ENCODE peak calls at places on chromosomes 5 and 9, in seven cellular contexts. H is NCI-H187; Q is endothelial cell; U is activated CD4-positive, CD25-positive, alpha-beta regulatory T cell; J is GM19239; F is stromal cell of bone marrow; G is GM12892. C is an unnamed sample.

GRCh38 chr9:80049096-80049495 is 477.3 kb downstream of the TLE4 start:
- DNase-seq in Q (no peak), H (no peak), J (no peak), U (no peak), G (no peak), F (no peak), C (no peak)

GRCh38 chr5:36667826-36668225 is 61.4 kb downstream of the SLC1A3 start:
- DNase-seq in H (no peak), Q (no peak), J (no peak), G (no peak), F (no peak), U (no peak), C (no peak)

GRCh38 chr9:86020731-86021130 is 78.6 kb downstream of the GOLM1 start:
- DNase-seq in H (no peak), J (no peak), F (peak; percentile 44), U (no peak), Q (no peak), G (no peak), C (no peak)

GRCh38 chr5:1437452-1437851 is 7.8 kb downstream of the SLC6A3 start:
- DNase-seq in G (no peak), Q (no peak), J (no peak), U (no peak), H (peak; percentile 12), F (peak; percentile 16), C (no peak)

GRCh38 chr5:76104027-76104426 is 20.8 kb downstream of the SV2C start:
- DNase-seq in G (no peak), H (no peak), J (no peak), U (no peak), F (no peak), Q (peak; percentile 78), C (no peak)

GRCh38 chr9:117303643-117304230 is 111.1 kb downstream of the ASTN2 start:
- DNase-seq in U (no peak), Q (no peak), H (no peak), F (no peak), G (no peak), J (no peak), C (no peak)

GRCh38 chr5:57358796-57359592 is 123.6 kb downstream of the ACTBL2 start:
- DNase-seq in F (no peak), J (no peak), G (no peak), Q (no peak), U (no peak), H (no peak), C (no peak)

GRCh38 chr5:143134900-143135299 is 268.6 kb downstream of the NR3C1 start:
- DNase-seq in J (no peak), U (no peak), Q (no peak), G (no peak), F (no peak), H (no peak), C (no peak)

GRCh38 chr9:109109962-109110325 is 9.8 kb downstream of the TMEM245 start:
- DNase-seq in G (no peak), F (no peak), Q (no peak), H (no peak), U (no peak), J (no peak), C (no peak)

GRCh38 chr5:157449011-157449723 is 10.8 kb upstream of the NIPAL4 start:
- DNase-seq in U (no peak), G (no peak), F (no peak), Q (no peak), H (no peak), J (no peak), C (no peak)

GRCh38 chr5:78497573-78498533 is 137.4 kb downstream of the SCAMP1 start:
- DNase-seq in Q (no peak), U (no peak), J (no peak), G (no peak), F (no peak), H (no peak), C (peak; percentile 30)

GRCh38 chr5:54113060-54113459 is 197.3 kb downstream of the ARL15 start:
- DNase-seq in U (no peak), J (no peak), F (no peak), G (no peak), H (no peak), Q (no peak), C (no peak)

GRCh38 chr5:57666582-57666981 is 184.0 kb upstream of the ACTBL2 start:
- DNase-seq in U (no peak), F (no peak), G (no peak), H (no peak), J (no peak), Q (no peak), C (no peak)

GRCh38 chr5:108588323-108588722 is 159.4 kb upstream of the FER start:
- DNase-seq in U (no peak), G (no peak), Q (no peak), F (no peak), H (no peak), J (no peak), C (no peak)

GRCh38 chr9:95650720-95651119 is 133.9 kb upstream of the PTCH1 start:
- DNase-seq in U (no peak), J (no peak), F (no peak), G (no peak), H (no peak), Q (no peak), C (no peak)

GRCh38 chr9:94757158-94757557 is 30.7 kb downstream of the AOPEP start:
- DNase-seq in F (peak; percentile 57), J (no peak), G (no peak), H (no peak), U (no peak), Q (no peak), C (no peak)

GRCh38 chr5:55820488-55820887 is 30.7 kb upstream of the IL31RA start:
- DNase-seq in J (no peak), Q (no peak), H (no peak), F (no peak), U (no peak), G (no peak), C (no peak)

GRCh38 chr9:1759009-1759408 is 256.1 kb upstream of the SMARCA2 start:
- DNase-seq in H (no peak), G (peak; percentile 28), U (no peak), F (no peak), Q (no peak), J (peak; percentile 1), C (peak; percentile 74)

GRCh38 chr9:72464819-72465218 is 56.6 kb upstream of the TMC1 start:
- DNase-seq in U (no peak), H (no peak), J (no peak), Q (no peak), G (no peak), F (no peak), C (no peak)

GRCh38 chr5:80867233-80867632 is 92.9 kb upstream of the RASGRF2 start:
- DNase-seq in H (no peak), J (no peak), G (no peak), U (no peak), F (no peak), Q (no peak), C (no peak)

GRCh38 chr5:112419596-112420110 is 576 bp upstream of the EPB41L4A start:
- DNase-seq in F (no peak), U (no peak), J (peak; percentile 24), G (peak; percentile 30), H (no peak), Q (no peak), C (no peak)

GRCh38 chr5:149387081-149387611 is 8.1 kb upstream of the IL17B start:
- DNase-seq in G (no peak), U (no peak), F (peak; percentile 57), J (no peak), Q (no peak), H (no peak), C (no peak)

GRCh38 chr9:130932220-130933069 is 6.6 kb downstream of the FIBCD1 start:
- DNase-seq in G (no peak), H (no peak), F (no peak), U (no peak), Q (no peak), J (no peak), C (no peak)

GRCh38 chr5:32110081-32110696 is 63.9 kb downstream of the GOLPH3 start:
- DNase-seq in Q (no peak), F (no peak), U (no peak), G (no peak), J (no peak), H (no peak), C (no peak)

GRCh38 chr5:40879163-40879942 is 29.9 kb upstream of the C7 start:
- DNase-seq in H (no peak), Q (no peak), G (no peak), F (no peak), U (no peak), J (no peak), C (no peak)

GRCh38 chr9:81822263-81822865 is 105.9 kb upstream of the SPATA31D4 start:
- DNase-seq in J (no peak), F (no peak), U (no peak), G (no peak), Q (no peak), H (no peak), C (no peak)

GRCh38 chr5:35035271-35035670 is 12.5 kb downstream of the AGXT2 start:
- DNase-seq in Q (no peak), U (no peak), J (no peak), H (no peak), F (no peak), G (no peak), C (no peak)

GRCh38 chr5:102663771-102664530 is 91.2 kb upstream of the PAM start:
- DNase-seq in G (no peak), J (no peak), F (no peak), H (no peak), U (no peak), Q (no peak), C (no peak)

GRCh38 chr9:128382261-128382660 is 11.1 kb downstream of the URM1 start:
- DNase-seq in F (no peak), G (no peak), U (no peak), Q (no peak), H (no peak), J (no peak), C (no peak)

GRCh38 chr5:72178910-72179815 is 71.9 kb downstream of the MAP1B start:
- DNase-seq in G (no peak), U (no peak), F (peak; percentile 86), H (no peak), J (no peak), Q (no peak), C (no peak)

GRCh38 chr5:95530441-95530840 is 24.3 kb downstream of the SKIC3 start:
- DNase-seq in U (no peak), H (no peak), Q (no peak), J (no peak), F (peak; percentile 90), G (no peak), C (no peak)

GRCh38 chr9:133443982-133444381 is 15.8 kb upstream of the CACFD1 start:
- DNase-seq in F (no peak), G (no peak), J (no peak), Q (no peak), H (no peak), U (no peak), C (no peak)

GRCh38 chr9:80175286-80175906 is 603.6 kb downstream of the TLE4 start:
- DNase-seq in J (no peak), F (peak; percentile 26), U (no peak), G (no peak), Q (no peak), H (no peak), C (no peak)

GRCh38 chr5:126119894-126120442 is 303.2 kb upstream of the GRAMD2B start:
- DNase-seq in G (no peak), F (no peak), J (no peak), U (no peak), Q (no peak), H (no peak), C (no peak)

GRCh38 chr5:103472820-103473219 is 89.8 kb downstream of the NUDT12 start:
- DNase-seq in F (no peak), G (no peak), U (no peak), H (no peak), J (no peak), Q (no peak), C (no peak)

GRCh38 chr5:149834246-149834855 is 104.2 kb downstream of the PPARGC1B start:
- DNase-seq in J (peak; percentile 50), U (peak; percentile 11), Q (peak; percentile 76), H (no peak), G (peak; percentile 60), F (peak; percentile 66), C (peak; percentile 62)

GRCh38 chr9:21964925-21965385 is 29.2 kb downstream of the CDKN2A start:
- DNase-seq in F (no peak), H (no peak), Q (peak; percentile 16), U (no peak), J (no peak), G (peak; percentile 37), C (peak; percentile 22)